ENCODE peak calls at places on chromosomes 1 and 21, in seven cellular contexts. D is upper lobe of right lung, M is AG04450, N is uterus, X is astrocyte, Z is adrenal gland, G is type B pancreatic cell. F is an unnamed sample.

GRCh38 chr1:197671920-197672319 is 103.4 kb downstream of the DENND1B start:
- DNase-seq in X (no peak), G (no peak), M (no peak), Z (no peak), D (no peak), N (no peak), F (no peak)

GRCh38 chr21:45600248-45600647 is 43.3 kb upstream of the PCBP3 start:
- DNase-seq in D (peak; percentile 1), Z (no peak), X (no peak), N (no peak), M (no peak), G (no peak), F (no peak)

GRCh38 chr1:75423616-75424015 is 187.3 kb downstream of the SLC44A5 start:
- DNase-seq in M (no peak), G (no peak), N (no peak), D (no peak), Z (no peak), X (no peak), F (no peak)

GRCh38 chr21:44352253-44352860 is 1.1 kb upstream of the TRPM2 start:
- DNase-seq in M (no peak), G (no peak), X (no peak), N (no peak), Z (no peak), D (no peak), F (no peak)

GRCh38 chr1:57024855-57025254 is 59.0 kb upstream of the C8B start:
- DNase-seq in Z (no peak), X (no peak), M (no peak), D (no peak), G (no peak), N (no peak), F (no peak)

GRCh38 chr1:224067621-224068457 is 46.1 kb upstream of the FBXO28 start:
- DNase-seq in D (no peak), M (no peak), N (no peak), Z (no peak), G (no peak), X (peak; percentile 36), F (peak; percentile 42)

GRCh38 chr1:93992954-93993353 is 83.7 kb upstream of the GCLM start:
- DNase-seq in Z (no peak), D (no peak), N (no peak), X (no peak), M (no peak), G (no peak), F (no peak)

GRCh38 chr1:168786476-168787330 is 57.7 kb upstream of the DPT start:
- DNase-seq in D (no peak), G (no peak), Z (no peak), X (peak; percentile 39), M (no peak), N (no peak), F (no peak)

GRCh38 chr1:98077691-98078090 is 156.9 kb upstream of the DPYD start:
- DNase-seq in X (peak; percentile 9), D (no peak), M (no peak), Z (no peak), G (no peak), N (no peak), F (no peak)

GRCh38 chr1:37537378-37537777 is 16.7 kb downstream of the SNIP1 start:
- DNase-seq in G (no peak), D (no peak), N (no peak), M (peak; percentile 45), Z (no peak), X (no peak), F (peak; percentile 58)

GRCh38 chr1:207081106-207081505 is 7.6 kb upstream of the C4BPB start:
- DNase-seq in Z (no peak), G (no peak), N (no peak), X (no peak), D (no peak), M (no peak), F (no peak)

GRCh38 chr1:15352122-15352957 is 57.3 kb upstream of the EFHD2 start:
- DNase-seq in N (no peak), X (peak; percentile 74), Z (peak; percentile 52), G (no peak), M (no peak), D (no peak), F (peak; percentile 77)

GRCh38 chr1:56436912-56437403 is 142.4 kb downstream of the PLPP3 start:
- DNase-seq in N (no peak), X (no peak), D (no peak), M (no peak), Z (no peak), G (no peak), F (no peak)

GRCh38 chr1:168960595-168960994 is 145.9 kb upstream of the ATP1B1 start:
- DNase-seq in X (no peak), G (no peak), N (no peak), Z (no peak), D (no peak), M (no peak), F (peak; percentile 43)

GRCh38 chr1:163692266-163692665 is 370.5 kb downstream of the NUF2 start:
- DNase-seq in N (no peak), D (peak; percentile 37), M (no peak), G (no peak), X (no peak), Z (no peak), F (no peak)

GRCh38 chr21:29942033-29942432 is 2.2 kb upstream of the GRIK1 start:
- DNase-seq in N (no peak), M (no peak), D (no peak), G (no peak), X (no peak), Z (no peak), F (no peak)

GRCh38 chr1:39737546-39738169 is 1.0 kb upstream of the PPIE start:
- DNase-seq in X (peak; percentile 36), M (no peak), G (no peak), D (no peak), Z (no peak), N (no peak), F (peak; percentile 32)

GRCh38 chr1:180231506-180232420 is 1.7 kb downstream of the LHX4 start:
- DNase-seq in X (no peak), N (no peak), M (no peak), G (no peak), Z (no peak), D (no peak), F (peak; percentile 31)

GRCh38 chr1:170725326-170725725 is 61.4 kb downstream of the PRRX1 start:
- DNase-seq in D (no peak), M (no peak), X (no peak), Z (no peak), G (no peak), N (no peak), F (no peak)

GRCh38 chr1:239558992-239559391 is 172.6 kb downstream of the CHRM3 start:
- DNase-seq in D (no peak), N (no peak), Z (no peak), M (no peak), X (no peak), G (no peak), F (no peak)

GRCh38 chr1:227372662-227373061 is 54.4 kb upstream of the CDC42BPA start:
- DNase-seq in D (no peak), X (peak; percentile 55), G (no peak), M (peak; percentile 20), Z (no peak), N (no peak), F (peak; percentile 69)

GRCh38 chr1:62685431-62685859 is 2.7 kb downstream of the DOCK7 start:
- DNase-seq in N (no peak), Z (no peak), G (no peak), D (no peak), M (no peak), X (peak; percentile 25), F (peak; percentile 4)

GRCh38 chr1:167821969-167822685 is 91.8 kb downstream of the ADCY10 start:
- DNase-seq in Z (no peak), M (no peak), G (no peak), N (no peak), D (no peak), X (peak; percentile 35), F (peak; percentile 35)

GRCh38 chr1:101178341-101178687 is 58.5 kb upstream of the S1PR1 start:
- DNase-seq in Z (no peak), X (no peak), G (no peak), N (no peak), M (no peak), D (no peak), F (no peak)

GRCh38 chr1:35725591-35725990 is 6.9 kb upstream of the C1orf216 start:
- DNase-seq in X (no peak), M (no peak), D (no peak), N (no peak), G (no peak), Z (no peak), F (peak; percentile 24)

GRCh38 chr1:241900381-241900780 is 52.4 kb downstream of the EXO1 start:
- DNase-seq in N (no peak), Z (no peak), M (no peak), D (no peak), X (no peak), G (no peak), F (no peak)

GRCh38 chr21:44740721-44741120 is 29.3 kb upstream of the TSPEAR start:
- DNase-seq in Z (no peak), X (no peak), M (no peak), D (no peak), G (peak; percentile 52), N (no peak), F (no peak)

GRCh38 chr1:53255031-53255430 is 16.7 kb upstream of the MAGOH start:
- DNase-seq in M (no peak), Z (no peak), G (no peak), D (no peak), X (no peak), N (no peak), F (no peak)
- TF ChIP-seq CTCF in M (peak; percentile 23), Z (no peak), G (peak; percentile 37), D (no peak), X (no peak), N (no peak), F (peak; percentile 15)

DNA sequence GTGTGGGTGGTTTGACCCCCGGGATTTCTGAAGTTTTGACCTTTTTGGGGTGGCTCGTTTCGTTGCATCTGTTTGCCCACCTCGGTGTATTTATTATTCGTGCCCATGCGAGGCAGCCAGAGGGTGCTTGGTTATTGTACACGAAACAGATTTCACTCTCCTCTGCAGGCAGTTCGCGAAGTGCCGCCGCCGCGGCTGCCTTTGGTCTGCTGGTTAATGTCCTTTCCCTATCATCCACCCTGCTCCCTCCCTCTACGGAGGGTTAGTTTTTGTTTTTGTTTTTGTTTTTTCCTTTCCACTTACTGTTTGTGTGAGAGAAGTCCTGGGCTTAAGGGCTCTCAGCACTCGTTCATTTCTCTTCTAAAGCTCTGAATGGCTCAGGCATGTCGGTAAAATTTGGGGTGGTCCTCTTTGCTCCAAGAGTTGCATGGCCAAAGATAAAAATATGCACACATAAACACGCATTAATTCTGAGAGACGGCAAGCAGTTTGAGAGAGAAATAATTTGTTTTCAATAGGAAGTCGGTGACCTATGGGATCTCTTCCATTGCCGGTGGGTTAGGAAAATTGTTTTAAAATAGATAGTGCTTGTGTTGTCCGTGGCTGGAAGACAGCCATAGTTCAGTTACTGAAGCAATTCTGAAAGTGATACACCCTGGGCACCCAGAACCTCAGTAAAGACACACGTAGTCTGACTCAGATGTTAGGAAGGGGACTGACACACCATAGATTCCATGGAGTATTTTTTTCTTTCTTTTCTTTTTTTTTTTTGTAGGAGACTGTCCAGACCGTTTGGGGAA is 1.2 kb downstream of the C1orf21 start:
- DNase-seq in X (peak; percentile 78), M (peak; percentile 26), Z (peak; percentile 65), D (peak; percentile 69), G (no peak), N (peak; percentile 45), F (peak; percentile 61)
- TF ChIP-seq CTCF in X (no peak), M (peak; percentile 2), Z (peak; percentile 15), D (no peak), G (no peak), N (no peak), F (peak; percentile 4)

GRCh38 chr1:70737125-70737524 is 310.5 kb downstream of the PTGER3 start:
- DNase-seq in Z (no peak), D (no peak), X (no peak), N (no peak), M (no peak), G (no peak), F (no peak)
- TF ChIP-seq CTCF in Z (no peak), D (no peak), X (no peak), N (peak; percentile 5), M (no peak), G (no peak), F (no peak)

GRCh38 chr1:245516178-245516829 is 361.5 kb downstream of the KIF26B start:
- DNase-seq in G (no peak), X (peak; percentile 18), D (no peak), M (peak; percentile 38), N (no peak), Z (no peak), F (peak; percentile 12)
- TF ChIP-seq CTCF in G (peak; percentile 29), X (no peak), D (no peak), M (peak; percentile 67), N (no peak), Z (no peak), F (no peak)